ENCODE peak calls at places on chromosomes 7 and 10, in seven cellular contexts. One of them, this sample, is unnamed.

GRCh38 chr10:101655581-101655980 is 39.4 kb downstream of the FBXW4 start:
- DNase-seq in heart left ventricle: no peak
- DNase-seq in stimulated activated CD8-positive, alpha-beta memory T cell treated with anti-CD3 and anti-CD28 coated beads, Interleukin-2, amount 100 ng/mL, for 1 hour: no peak
- DNase-seq in GM04503: peak; percentile 16
- DNase-seq in COR-L47: no peak
- DNase-seq in HuH-7.5: no peak
- DNase-seq in cardiac fibroblast: peak; percentile 18
- DNase-seq in this sample: no peak

GRCh38 chr10:95688648-95689047 is 5.1 kb downstream of the TCTN3 start:
- DNase-seq in heart left ventricle: no peak
- DNase-seq in stimulated activated CD8-positive, alpha-beta memory T cell treated with anti-CD3 and anti-CD28 coated beads, Interleukin-2, amount 100 ng/mL, for 1 hour: no peak
- DNase-seq in GM04503: no peak
- DNase-seq in COR-L47: no peak
- DNase-seq in HuH-7.5: no peak
- DNase-seq in cardiac fibroblast: no peak
- DNase-seq in this sample: no peak

GRCh38 chr10:130418731-130419130 is 282.5 kb downstream of the GLRX3 start:
- DNase-seq in heart left ventricle: peak; percentile 11
- DNase-seq in stimulated activated CD8-positive, alpha-beta memory T cell treated with anti-CD3 and anti-CD28 coated beads, Interleukin-2, amount 100 ng/mL, for 1 hour: no peak
- DNase-seq in GM04503: no peak
- DNase-seq in COR-L47: no peak
- DNase-seq in HuH-7.5: no peak
- DNase-seq in cardiac fibroblast: no peak
- DNase-seq in this sample: no peak

GRCh38 chr7:156160811-156161210 is 348.5 kb upstream of the SHH start:
- DNase-seq in heart left ventricle: no peak
- DNase-seq in stimulated activated CD8-positive, alpha-beta memory T cell treated with anti-CD3 and anti-CD28 coated beads, Interleukin-2, amount 100 ng/mL, for 1 hour: no peak
- DNase-seq in GM04503: no peak
- DNase-seq in COR-L47: no peak
- DNase-seq in HuH-7.5: no peak
- DNase-seq in cardiac fibroblast: no peak
- DNase-seq in this sample: no peak

GRCh38 chr10:30047924-30048531 is 11.4 kb downstream of the JCAD start:
- DNase-seq in heart left ventricle: no peak
- DNase-seq in stimulated activated CD8-positive, alpha-beta memory T cell treated with anti-CD3 and anti-CD28 coated beads, Interleukin-2, amount 100 ng/mL, for 1 hour: no peak
- DNase-seq in GM04503: no peak
- DNase-seq in COR-L47: no peak
- DNase-seq in HuH-7.5: no peak
- DNase-seq in cardiac fibroblast: no peak
- DNase-seq in this sample: no peak

GRCh38 chr10:113232928-113233511 is 283.0 kb downstream of the TCF7L2 start:
- DNase-seq in heart left ventricle: no peak
- DNase-seq in stimulated activated CD8-positive, alpha-beta memory T cell treated with anti-CD3 and anti-CD28 coated beads, Interleukin-2, amount 100 ng/mL, for 1 hour: no peak
- DNase-seq in GM04503: no peak
- DNase-seq in COR-L47: no peak
- DNase-seq in HuH-7.5: no peak
- DNase-seq in cardiac fibroblast: no peak
- DNase-seq in this sample: no peak

GRCh38 chr10:62584216-62584615 is 210.0 kb downstream of the ZNF365 start:
- DNase-seq in heart left ventricle: no peak
- DNase-seq in stimulated activated CD8-positive, alpha-beta memory T cell treated with anti-CD3 and anti-CD28 coated beads, Interleukin-2, amount 100 ng/mL, for 1 hour: no peak
- DNase-seq in GM04503: peak; percentile 89
- DNase-seq in COR-L47: no peak
- DNase-seq in HuH-7.5: no peak
- DNase-seq in cardiac fibroblast: peak; percentile 86
- DNase-seq in this sample: no peak

GRCh38 chr7:130649004-130649790 is 19.4 kb downstream of the COPG2 start:
- DNase-seq in heart left ventricle: no peak
- DNase-seq in stimulated activated CD8-positive, alpha-beta memory T cell treated with anti-CD3 and anti-CD28 coated beads, Interleukin-2, amount 100 ng/mL, for 1 hour: no peak
- DNase-seq in GM04503: peak; percentile 51
- DNase-seq in COR-L47: no peak
- DNase-seq in HuH-7.5: no peak
- DNase-seq in cardiac fibroblast: peak; percentile 25
- DNase-seq in this sample: no peak

GRCh38 chr10:132858121-132859081 is 72.5 kb upstream of the NKX6-2 start:
- DNase-seq in heart left ventricle: peak; percentile 12
- DNase-seq in stimulated activated CD8-positive, alpha-beta memory T cell treated with anti-CD3 and anti-CD28 coated beads, Interleukin-2, amount 100 ng/mL, for 1 hour: no peak
- DNase-seq in GM04503: no peak
- DNase-seq in COR-L47: no peak
- DNase-seq in HuH-7.5: no peak
- DNase-seq in cardiac fibroblast: no peak
- DNase-seq in this sample: no peak

GRCh38 chr10:104880655-104881222 is 239.6 kb downstream of the SORCS3 start:
- DNase-seq in heart left ventricle: no peak
- DNase-seq in stimulated activated CD8-positive, alpha-beta memory T cell treated with anti-CD3 and anti-CD28 coated beads, Interleukin-2, amount 100 ng/mL, for 1 hour: no peak
- DNase-seq in GM04503: no peak
- DNase-seq in COR-L47: no peak
- DNase-seq in HuH-7.5: no peak
- DNase-seq in cardiac fibroblast: no peak
- DNase-seq in this sample: no peak

GRCh38 chr10:43978091-43978490 is 329.4 kb upstream of the ZNF32 start:
- DNase-seq in heart left ventricle: no peak
- DNase-seq in stimulated activated CD8-positive, alpha-beta memory T cell treated with anti-CD3 and anti-CD28 coated beads, Interleukin-2, amount 100 ng/mL, for 1 hour: no peak
- DNase-seq in GM04503: no peak
- DNase-seq in COR-L47: no peak
- DNase-seq in HuH-7.5: no peak
- DNase-seq in cardiac fibroblast: no peak
- DNase-seq in this sample: no peak

GRCh38 chr7:50771120-50772002 is 11.3 kb downstream of the GRB10 start:
- DNase-seq in heart left ventricle: no peak
- DNase-seq in stimulated activated CD8-positive, alpha-beta memory T cell treated with anti-CD3 and anti-CD28 coated beads, Interleukin-2, amount 100 ng/mL, for 1 hour: no peak
- DNase-seq in GM04503: no peak
- DNase-seq in COR-L47: no peak
- DNase-seq in HuH-7.5: no peak
- DNase-seq in cardiac fibroblast: no peak
- DNase-seq in this sample: no peak

GRCh38 chr10:132192076-132192975 is 5.6 kb downstream of the DPYSL4 start:
- DNase-seq in heart left ventricle: no peak
- DNase-seq in stimulated activated CD8-positive, alpha-beta memory T cell treated with anti-CD3 and anti-CD28 coated beads, Interleukin-2, amount 100 ng/mL, for 1 hour: no peak
- DNase-seq in GM04503: no peak
- DNase-seq in COR-L47: no peak
- DNase-seq in HuH-7.5: no peak
- DNase-seq in cardiac fibroblast: no peak
- DNase-seq in this sample: no peak

GRCh38 chr10:123390332-123390731 is 236.1 kb downstream of the BUB3 start:
- DNase-seq in heart left ventricle: no peak
- DNase-seq in stimulated activated CD8-positive, alpha-beta memory T cell treated with anti-CD3 and anti-CD28 coated beads, Interleukin-2, amount 100 ng/mL, for 1 hour: no peak
- DNase-seq in GM04503: no peak
- DNase-seq in COR-L47: no peak
- DNase-seq in HuH-7.5: no peak
- DNase-seq in cardiac fibroblast: no peak
- DNase-seq in this sample: no peak

This sample was measured in activated CD4-positive, CD25-positive, alpha-beta regulatory T cell.